ENCODE peak calls at places on chromosomes 6 and 20, in five cellular contexts. One of them, this sample, is unnamed.

GRCh38 chr6:157682856-157683481 is 140.1 kb upstream of the SNX9 start:
- DNase-seq in cardiac muscle cell: no peak
- DNase-seq in transverse colon: no peak
- DNase-seq in psoas muscle: no peak
- DNase-seq in IMR-90: peak
- DNase-seq in this sample: no peak

GRCh38 chr6:4950849-4951533 is 52.8 kb downstream of the RPP40 start:
- DNase-seq in transverse colon: no peak
- DNase-seq in IMR-90: no peak
- DNase-seq in psoas muscle: no peak
- DNase-seq in cardiac muscle cell: no peak
- DNase-seq in this sample: peak

GRCh38 chr20:62899633-62900051 is 26.7 kb downstream of the DIDO1 start:
- DNase-seq in IMR-90: no peak
- DNase-seq in cardiac muscle cell: peak
- DNase-seq in transverse colon: peak
- DNase-seq in psoas muscle: no peak
- DNase-seq in this sample: no peak

GRCh38 chr20:46010491-46011405 is 2.0 kb downstream of the MMP9 start:
- DNase-seq in psoas muscle: no peak
- DNase-seq in IMR-90: peak
- DNase-seq in cardiac muscle cell: no peak
- DNase-seq in transverse colon: no peak
- DNase-seq in this sample: no peak

GRCh38 chr6:27894839-27895762 is 17.1 kb downstream of the OR2B2 start:
- DNase-seq in cardiac muscle cell: peak
- DNase-seq in transverse colon: peak
- DNase-seq in psoas muscle: peak
- DNase-seq in IMR-90: peak
- DNase-seq in this sample: no peak

GRCh38 chr6:138719011-138719635 is 54.4 kb upstream of the CCDC28A start:
- DNase-seq in psoas muscle: no peak
- DNase-seq in transverse colon: no peak
- DNase-seq in IMR-90: peak
- DNase-seq in cardiac muscle cell: no peak
- DNase-seq in this sample: no peak

GRCh38 chr6:80638222-80639055 is 532.0 kb downstream of the BCKDHB start:
- DNase-seq in transverse colon: peak
- DNase-seq in cardiac muscle cell: peak
- DNase-seq in psoas muscle: peak
- DNase-seq in IMR-90: peak
- DNase-seq in this sample: peak

GRCh38 chr6:26321005-26321404 is 44.0 kb upstream of the BTN3A2 start:
- DNase-seq in IMR-90: no peak
- DNase-seq in cardiac muscle cell: no peak
- DNase-seq in transverse colon: no peak
- DNase-seq in psoas muscle: no peak
- DNase-seq in this sample: no peak

GRCh38 chr20:13331536-13331935 is 110.5 kb downstream of the ISM1 start:
- DNase-seq in IMR-90: no peak
- DNase-seq in cardiac muscle cell: no peak
- DNase-seq in transverse colon: no peak
- DNase-seq in psoas muscle: no peak
- DNase-seq in this sample: no peak

GRCh38 chr6:72733045-72733444 is 111.2 kb downstream of the KCNQ5 start:
- DNase-seq in psoas muscle: no peak
- DNase-seq in cardiac muscle cell: no peak
- DNase-seq in transverse colon: no peak
- DNase-seq in IMR-90: no peak
- DNase-seq in this sample: no peak

GRCh38 chr6:107491791-107492674 is 2.1 kb downstream of the SOBP start:
- DNase-seq in transverse colon: no peak
- DNase-seq in IMR-90: peak
- DNase-seq in psoas muscle: peak
- DNase-seq in cardiac muscle cell: no peak
- DNase-seq in this sample: peak

GRCh38 chr6:142872376-142872775 is 72.6 kb downstream of the HIVEP2 start:
- DNase-seq in transverse colon: peak
- DNase-seq in IMR-90: peak
- DNase-seq in cardiac muscle cell: no peak
- DNase-seq in psoas muscle: no peak
- DNase-seq in this sample: no peak

GRCh38 chr6:337782-338464 is 45.6 kb downstream of the DUSP22 start:
- DNase-seq in cardiac muscle cell: no peak
- DNase-seq in IMR-90: peak
- DNase-seq in transverse colon: no peak
- DNase-seq in psoas muscle: no peak
- DNase-seq in this sample: no peak

GRCh38 chr20:35174458-35175216 is 2.8 kb downstream of the PROCR start:
- DNase-seq in psoas muscle: peak
- DNase-seq in cardiac muscle cell: no peak
- DNase-seq in transverse colon: peak
- DNase-seq in IMR-90: no peak
- DNase-seq in this sample: no peak

GRCh38 chr6:13384966-13385365 is 56.6 kb upstream of the TBC1D7 start:
- DNase-seq in IMR-90: no peak
- DNase-seq in transverse colon: no peak
- DNase-seq in psoas muscle: no peak
- DNase-seq in cardiac muscle cell: peak
- DNase-seq in this sample: no peak

GRCh38 chr20:58716476-58717277 is 24.1 kb downstream of the NPEPL1 start:
- DNase-seq in psoas muscle: peak
- DNase-seq in transverse colon: peak
- DNase-seq in IMR-90: no peak
- DNase-seq in cardiac muscle cell: no peak
- DNase-seq in this sample: peak

GRCh38 chr6:108667984-108668383 is 107.3 kb downstream of the FOXO3 start:
- DNase-seq in transverse colon: no peak
- DNase-seq in psoas muscle: no peak
- DNase-seq in IMR-90: peak
- DNase-seq in cardiac muscle cell: peak
- DNase-seq in this sample: no peak

GRCh38 chr20:63946986-63947637 is 9.1 kb downstream of the UCKL1 start:
- DNase-seq in transverse colon: no peak
- DNase-seq in IMR-90: no peak
- DNase-seq in cardiac muscle cell: no peak
- DNase-seq in psoas muscle: peak
- DNase-seq in this sample: no peak

GRCh38 chr6:45837541-45838200 is 178.0 kb downstream of the CLIC5 start:
- DNase-seq in cardiac muscle cell: no peak
- DNase-seq in transverse colon: no peak
- DNase-seq in IMR-90: no peak
- DNase-seq in psoas muscle: no peak
- DNase-seq in this sample: no peak

GRCh38 chr6:1381397-1382330 is 7.7 kb upstream of the FOXF2 start:
- DNase-seq in cardiac muscle cell: peak
- DNase-seq in transverse colon: peak
- DNase-seq in psoas muscle: peak
- DNase-seq in IMR-90: no peak
- DNase-seq in this sample: peak

GRCh38 chr6:149190228-149190831 is 127.2 kb upstream of the TAB2 start:
- DNase-seq in psoas muscle: peak
- DNase-seq in transverse colon: peak
- DNase-seq in IMR-90: peak
- DNase-seq in cardiac muscle cell: no peak
- DNase-seq in this sample: no peak

GRCh38 chr6:1856381-1856780 is 246.7 kb downstream of the FOXC1 start:
- DNase-seq in transverse colon: peak
- DNase-seq in IMR-90: peak
- DNase-seq in psoas muscle: no peak
- DNase-seq in cardiac muscle cell: no peak
- DNase-seq in this sample: no peak

GRCh38 chr6:137399949-137400443 is 94.2 kb downstream of the OLIG3 start:
- DNase-seq in transverse colon: no peak
- DNase-seq in psoas muscle: no peak
- DNase-seq in cardiac muscle cell: no peak
- DNase-seq in IMR-90: no peak
- DNase-seq in this sample: no peak

GRCh38 chr20:33880396-33880795 is 69.2 kb downstream of the CHMP4B start:
- DNase-seq in cardiac muscle cell: no peak
- DNase-seq in transverse colon: no peak
- DNase-seq in psoas muscle: no peak
- DNase-seq in IMR-90: no peak
- DNase-seq in this sample: no peak

GRCh38 chr6:35611235-35611634 is 77.5 kb downstream of the FKBP5 start:
- DNase-seq in psoas muscle: no peak
- DNase-seq in IMR-90: peak
- DNase-seq in cardiac muscle cell: peak
- DNase-seq in transverse colon: no peak
- DNase-seq in this sample: no peak

GRCh38 chr6:152096863-152097496 is 289.5 kb downstream of the ESR1 start:
- DNase-seq in psoas muscle: no peak
- DNase-seq in cardiac muscle cell: no peak
- DNase-seq in transverse colon: no peak
- DNase-seq in IMR-90: peak
- DNase-seq in this sample: no peak

GRCh38 chr6:127786109-127786508 is 114.7 kb downstream of the THEMIS start:
- DNase-seq in psoas muscle: no peak
- DNase-seq in IMR-90: peak
- DNase-seq in transverse colon: no peak
- DNase-seq in cardiac muscle cell: no peak
- DNase-seq in this sample: no peak

DNA sequence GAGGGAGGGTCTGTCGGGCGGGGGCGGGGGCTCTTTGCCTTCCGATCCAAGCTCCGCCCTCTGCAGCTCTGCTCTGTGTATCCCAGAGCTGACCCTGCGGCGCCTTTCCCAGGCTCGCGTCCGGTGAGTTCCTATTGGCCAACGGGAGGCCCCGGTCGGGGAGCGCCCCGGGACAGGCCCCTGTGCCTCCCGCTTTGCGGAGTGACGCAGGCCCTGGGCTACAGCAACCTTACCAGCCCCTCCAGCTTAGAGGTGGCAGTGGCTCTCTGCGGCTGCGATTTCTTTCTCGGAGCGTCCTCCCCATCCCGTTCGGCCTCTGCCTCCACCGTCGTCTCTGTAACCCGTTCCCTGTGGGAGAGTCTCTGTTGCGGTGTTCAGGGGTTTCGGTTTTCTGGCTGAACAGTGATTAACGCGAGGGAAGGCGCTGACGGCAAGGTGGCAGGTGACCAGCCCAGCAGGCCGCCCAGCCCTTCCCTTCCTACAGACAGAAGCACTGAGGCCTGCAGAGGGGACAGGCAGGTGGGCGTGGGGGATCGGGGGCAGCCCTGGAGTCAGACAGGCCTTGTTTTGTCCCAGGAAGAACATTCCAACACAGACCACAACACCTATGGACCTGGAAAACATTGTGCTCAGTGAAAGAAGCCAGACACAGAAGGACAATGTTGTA is 18.1 kb upstream of the CEBPB start:
- DNase-seq in psoas muscle: peak
- DNase-seq in transverse colon: peak
- DNase-seq in cardiac muscle cell: peak
- DNase-seq in IMR-90: peak
- DNase-seq in this sample: peak
- H3K4me3 ChIP-seq in psoas muscle: peak
- H3K4me3 ChIP-seq in transverse colon: peak
- H3K4me3 ChIP-seq in cardiac muscle cell: peak
- H3K4me3 ChIP-seq in IMR-90: peak
- H3K4me3 ChIP-seq in this sample: peak

GRCh38 chr6:24940311-24940917 is 4.7 kb upstream of the RIPOR2 start:
- DNase-seq in cardiac muscle cell: no peak
- DNase-seq in psoas muscle: no peak
- DNase-seq in IMR-90: no peak
- DNase-seq in transverse colon: no peak
- DNase-seq in this sample: no peak
- H3K4me3 ChIP-seq in cardiac muscle cell: no peak
- H3K4me3 ChIP-seq in psoas muscle: no peak
- H3K4me3 ChIP-seq in IMR-90: no peak
- H3K4me3 ChIP-seq in transverse colon: no peak
- H3K4me3 ChIP-seq in this sample: no peak

DNA sequence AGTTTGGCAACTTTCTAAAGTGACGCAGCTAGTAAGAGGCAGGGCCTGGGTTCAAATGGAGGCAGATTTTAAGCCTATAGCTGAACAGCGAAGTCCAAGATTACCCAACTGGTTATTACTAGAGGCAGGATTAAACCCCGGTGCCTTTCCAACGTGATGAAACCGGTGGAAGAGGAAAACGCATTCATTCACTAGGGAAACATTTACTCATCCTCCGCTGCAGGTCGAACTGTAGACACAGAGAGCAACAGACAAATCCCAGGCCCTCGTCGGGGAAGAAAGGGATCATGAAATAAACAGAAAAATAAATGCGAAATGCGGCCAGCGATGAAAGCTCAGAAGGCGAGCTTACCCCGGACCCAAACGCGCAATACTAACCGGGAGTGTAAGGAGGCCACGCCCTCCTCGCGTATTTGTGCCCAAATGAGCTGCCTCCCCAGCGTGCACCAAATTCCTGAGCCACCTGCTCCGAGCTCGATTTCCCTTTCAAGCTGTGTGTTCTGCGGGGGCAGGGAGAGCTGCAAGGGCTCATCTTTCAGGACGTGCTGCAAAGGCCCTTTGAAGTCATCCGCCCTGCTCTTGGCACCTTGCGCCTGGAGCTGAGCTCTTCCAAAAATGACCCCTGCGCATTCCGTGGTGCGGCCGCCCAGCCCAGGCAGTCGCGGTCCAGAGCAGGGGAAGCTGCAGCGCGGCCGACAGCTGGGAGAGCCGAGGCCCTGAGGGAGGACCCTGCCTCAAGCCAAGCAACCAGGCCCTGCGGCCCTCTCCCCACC is 46.9 kb downstream of the PDYN start:
- DNase-seq in psoas muscle: peak
- DNase-seq in cardiac muscle cell: peak
- DNase-seq in IMR-90: peak
- DNase-seq in transverse colon: no peak
- DNase-seq in this sample: peak
- H3K4me3 ChIP-seq in psoas muscle: peak
- H3K4me3 ChIP-seq in cardiac muscle cell: peak
- H3K4me3 ChIP-seq in IMR-90: no peak
- H3K4me3 ChIP-seq in transverse colon: no peak
- H3K4me3 ChIP-seq in this sample: peak

DNA sequence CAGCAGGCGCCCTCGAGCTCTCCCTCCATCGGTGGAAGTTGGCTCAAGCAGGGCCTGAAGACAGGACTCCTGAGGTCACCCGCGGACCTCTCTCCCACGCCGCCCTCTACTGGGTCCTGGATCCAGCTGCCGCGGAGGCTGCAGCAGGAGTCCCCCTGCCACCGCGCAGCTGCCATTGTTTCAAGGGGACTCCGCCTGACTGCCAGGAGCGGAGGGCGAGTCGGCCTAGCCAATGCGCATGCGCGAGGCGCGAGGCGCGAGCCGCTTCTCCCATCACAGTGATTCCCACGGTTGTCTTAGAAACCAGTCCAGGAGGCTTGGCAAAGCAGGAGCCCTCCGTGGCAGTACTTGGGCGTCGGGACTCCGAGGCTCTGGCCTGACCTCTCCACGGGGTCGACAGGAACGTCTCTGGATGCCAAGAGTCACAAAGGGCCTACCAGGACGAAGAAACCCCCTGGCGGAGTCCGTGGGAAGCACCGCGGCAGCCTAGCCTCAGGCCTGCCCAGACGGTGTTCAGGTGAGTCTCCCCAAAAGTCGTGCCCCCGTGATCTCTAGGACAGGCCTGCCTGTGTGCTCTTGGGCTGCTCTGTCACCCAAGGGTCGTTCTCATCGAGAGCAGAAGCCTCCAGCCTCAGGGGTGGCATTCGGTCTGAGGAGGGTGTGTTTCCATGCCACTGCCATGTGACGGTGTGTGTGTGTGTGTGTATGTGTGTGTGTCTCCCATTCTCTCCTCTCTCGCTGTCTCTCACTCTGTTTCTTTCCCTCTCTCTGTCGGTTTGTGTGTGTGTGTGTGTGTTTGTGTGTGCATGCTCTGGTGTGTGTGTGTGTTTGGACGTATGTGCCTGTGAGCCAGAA is 290.6 kb upstream of the ZNF337 start:
- DNase-seq in cardiac muscle cell: peak
- DNase-seq in IMR-90: peak
- DNase-seq in transverse colon: peak
- DNase-seq in psoas muscle: peak
- DNase-seq in this sample: no peak
- H3K4me3 ChIP-seq in cardiac muscle cell: no peak
- H3K4me3 ChIP-seq in IMR-90: no peak
- H3K4me3 ChIP-seq in transverse colon: no peak
- H3K4me3 ChIP-seq in psoas muscle: peak
- H3K4me3 ChIP-seq in this sample: peak

This sample was measured in right atrium auricular region.